ENCODE peak calls at places on chromosomes 5 and 9, in ten cellular contexts. R is H9, P is mammary epithelial cell, A is tibial artery, J is sigmoid colon, K is right atrium auricular region, D is heart right ventricle, Y is heart left ventricle, W is IMR-90, T is hepatocyte. V is an unnamed sample. For H3K9me3 and H3K27me3, the result is how much of the 10 kb centered on the place peaks cover.

GRCh38 chr5:98772415-98773213 is 849 bp upstream of the RGMB start:
- DNase-seq in Y (peak), D (peak), T (peak), R (peak), K (peak), P (peak), J (peak), A (peak), W (no peak), V (peak)

GRCh38 chr5:17203329-17204132 is 13.9 kb upstream of the BASP1 start:
- DNase-seq in J (peak), P (peak), R (peak), D (no peak), A (no peak), K (peak), W (peak), T (peak), Y (no peak), V (no peak)

GRCh38 chr5:168879929-168880328 is 300.8 kb upstream of the PANK3 start:
- DNase-seq in T (peak), K (no peak), Y (peak), A (no peak), D (no peak), W (no peak), J (no peak), P (no peak), R (no peak), V (no peak)

GRCh38 chr5:133499896-133500295 is 112.4 kb downstream of the FSTL4 start:
- DNase-seq in K (peak), D (no peak), R (no peak), Y (no peak), T (peak), A (no peak), P (no peak), W (no peak), J (no peak), V (no peak)

GRCh38 chr9:22102347-22103053 is 93.4 kb upstream of the CDKN2B start:
- DNase-seq in D (no peak), T (no peak), J (no peak), W (no peak), P (no peak), R (no peak), A (no peak), Y (no peak), K (no peak), V (no peak)

GRCh38 chr5:138149530-138149929 is 10.3 kb upstream of the NME5 start:
- DNase-seq in T (no peak), J (no peak), W (peak), P (no peak), A (no peak), Y (no peak), K (no peak), R (peak), D (no peak), V (no peak)

GRCh38 chr5:171207256-171207866 is 101.7 kb upstream of the TLX3 start:
- DNase-seq in K (no peak), R (no peak), J (no peak), Y (no peak), A (no peak), W (peak), T (peak), P (peak), D (no peak), V (no peak)

GRCh38 chr5:136242611-136243010 is 49.6 kb upstream of the SMIM32 start:
- DNase-seq in K (no peak), W (no peak), P (no peak), D (no peak), R (no peak), A (no peak), T (no peak), Y (no peak), J (no peak), V (no peak)

GRCh38 chr5:14286574-14287399 is 143.6 kb downstream of the TRIO start:
- DNase-seq in A (no peak), W (no peak), J (no peak), Y (no peak), K (no peak), D (no peak), R (no peak), T (no peak), P (no peak), V (no peak)

GRCh38 chr9:126125177-126125576 is 201.5 kb upstream of the MVB12B start:
- DNase-seq in K (peak), T (peak), W (no peak), D (no peak), J (no peak), P (no peak), R (no peak), Y (no peak), A (no peak), V (no peak)

GRCh38 chr9:3271581-3271980 is 254.2 kb downstream of the RFX3 start:
- DNase-seq in W (no peak), K (no peak), P (no peak), A (no peak), T (no peak), Y (no peak), R (peak), D (no peak), J (no peak), V (no peak)

GRCh38 chr5:139647406-139648204 is 544 bp upstream of the CXXC5 start:
- DNase-seq in Y (no peak), A (peak), R (no peak), K (no peak), J (peak), W (no peak), T (no peak), D (no peak), P (no peak), V (peak)

GRCh38 chr9:136648746-136649145 is 14.0 kb upstream of the EGFL7 start:
- DNase-seq in Y (peak), T (no peak), K (peak), P (no peak), J (no peak), W (no peak), D (peak), A (peak), R (no peak), V (peak)

GRCh38 chr9:130927338-130927737 is 11.7 kb downstream of the FIBCD1 start:
- DNase-seq in W (peak), Y (no peak), T (no peak), P (no peak), J (no peak), R (no peak), D (no peak), K (no peak), A (no peak), V (no peak)

GRCh38 chr9:86406366-86406765 is 52.2 kb upstream of the TUT7 start:
- DNase-seq in W (peak), R (no peak), T (peak), D (no peak), Y (no peak), K (no peak), A (no peak), P (peak), J (no peak), V (no peak)

GRCh38 chr5:7908317-7908716 is 39.4 kb downstream of the MTRR start:
- DNase-seq in J (no peak), Y (no peak), A (no peak), P (no peak), D (no peak), T (no peak), R (no peak), W (no peak), K (no peak), V (no peak)

GRCh38 chr9:85142461-85143401 is 473.2 kb downstream of the NTRK2 start:
- DNase-seq in T (peak), P (peak), D (peak), J (no peak), K (no peak), A (peak), W (no peak), R (no peak), Y (peak), V (no peak)

GRCh38 chr5:138595396-138595795 is 20.2 kb upstream of the HSPA9 start:
- DNase-seq in T (no peak), W (no peak), A (peak), Y (no peak), J (no peak), P (no peak), R (no peak), K (no peak), D (no peak), V (no peak)

GRCh38 chr9:91496351-91496750 is 72.7 kb upstream of the NFIL3 start:
- DNase-seq in Y (no peak), D (no peak), P (no peak), T (no peak), R (no peak), W (no peak), K (no peak), J (no peak), A (no peak), V (no peak)
- H3K9me3 ChIP-seq in Y (under half), D (under half), P (under half), T (under half), R (under half), W (under half), K (under half), J (under half), A (under half), V (under half)

DNA sequence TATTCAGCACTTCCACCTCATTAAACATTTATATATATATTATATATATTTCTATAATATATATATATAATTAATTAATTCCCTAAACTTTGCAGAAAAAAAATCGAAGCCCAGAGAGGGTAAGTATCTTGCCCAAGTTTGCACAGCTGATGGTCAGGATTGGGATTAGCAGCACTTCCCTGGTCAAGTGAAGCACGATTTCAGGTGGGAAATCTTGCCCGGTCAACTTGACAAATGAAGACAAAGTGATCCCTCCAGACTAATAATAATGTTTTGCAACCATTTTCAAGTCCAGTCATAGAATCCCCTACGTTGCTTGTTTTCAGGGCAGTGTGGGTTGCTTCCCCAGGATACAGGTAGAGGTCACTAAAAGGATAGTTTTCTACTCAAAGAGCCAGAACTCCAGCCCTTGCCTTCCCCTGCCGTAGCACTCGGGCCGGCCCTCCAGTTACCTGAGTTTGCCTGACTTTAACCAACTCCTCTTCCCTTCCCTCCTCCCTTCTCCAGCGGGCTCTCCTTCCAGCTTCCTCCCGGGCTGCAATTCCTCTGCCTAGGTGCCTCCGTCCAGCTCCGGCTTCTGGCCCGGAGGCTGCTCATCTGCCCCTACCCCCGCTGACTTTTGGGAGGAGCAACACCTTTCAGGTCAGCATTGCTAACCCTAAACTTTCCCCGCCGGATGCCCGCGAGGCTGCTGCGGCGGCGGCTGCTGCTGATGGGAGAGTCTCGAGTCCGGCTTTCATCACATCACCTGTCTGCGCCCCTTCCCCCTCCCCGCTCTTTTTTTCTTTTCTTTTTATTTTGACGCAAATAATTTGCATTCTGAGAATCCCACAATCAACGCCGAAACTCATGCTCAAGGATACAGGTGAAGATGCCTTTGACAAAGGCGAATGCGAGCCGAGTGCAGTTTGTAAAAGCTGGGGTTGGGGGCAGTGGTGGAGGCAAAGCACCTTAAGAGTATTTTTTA is 928 bp downstream of the PRLR start:
- DNase-seq in K (no peak), J (no peak), T (peak), A (no peak), D (no peak), W (no peak), Y (no peak), P (peak), R (peak), V (peak)
- H3K27me3 ChIP-seq in K (under half), J (under half), T (under half), A (under half), D (under half), W (half or more), Y (under half), P (under half), R (under half), V (under half)

DNA sequence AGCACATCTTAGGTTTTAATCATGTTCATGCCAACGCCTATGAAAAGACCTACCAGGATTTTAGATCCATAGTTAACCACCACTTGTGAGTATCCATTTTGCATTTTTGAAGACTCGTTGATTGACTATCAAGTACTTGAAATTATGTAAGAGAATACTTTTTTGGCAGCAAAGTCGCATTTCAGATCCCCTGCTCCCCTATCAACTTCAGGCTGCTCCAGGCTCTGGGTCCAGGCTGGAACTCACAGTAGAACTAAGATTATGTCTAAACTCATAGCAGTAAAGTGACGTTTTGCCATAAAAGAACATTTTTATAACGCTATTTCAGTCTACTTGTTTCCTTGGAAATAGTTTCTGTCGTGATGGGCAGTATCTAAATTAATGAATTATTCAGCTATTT is 267.7 kb downstream of the FANCC start:
- DNase-seq in J (no peak), K (no peak), R (no peak), T (no peak), W (no peak), P (no peak), D (no peak), Y (no peak), A (no peak), V (no peak)
- TF ChIP-seq CTCF in J (no peak), K (no peak), R (no peak), T (no peak), W (no peak), P (no peak), D (no peak), Y (no peak), A (no peak), V (no peak)

GRCh38 chr5:114940709-114941108 is 229.0 kb downstream of the TRIM36 start:
- DNase-seq in Y (no peak), D (no peak), A (no peak), K (no peak), R (no peak), T (no peak), W (no peak), P (no peak), J (no peak), V (no peak)
- H3K9me3 ChIP-seq in Y (under half), D (under half), A (under half), K (under half), R (under half), T (under half), W (under half), P (under half), J (under half), V (under half)

DNA sequence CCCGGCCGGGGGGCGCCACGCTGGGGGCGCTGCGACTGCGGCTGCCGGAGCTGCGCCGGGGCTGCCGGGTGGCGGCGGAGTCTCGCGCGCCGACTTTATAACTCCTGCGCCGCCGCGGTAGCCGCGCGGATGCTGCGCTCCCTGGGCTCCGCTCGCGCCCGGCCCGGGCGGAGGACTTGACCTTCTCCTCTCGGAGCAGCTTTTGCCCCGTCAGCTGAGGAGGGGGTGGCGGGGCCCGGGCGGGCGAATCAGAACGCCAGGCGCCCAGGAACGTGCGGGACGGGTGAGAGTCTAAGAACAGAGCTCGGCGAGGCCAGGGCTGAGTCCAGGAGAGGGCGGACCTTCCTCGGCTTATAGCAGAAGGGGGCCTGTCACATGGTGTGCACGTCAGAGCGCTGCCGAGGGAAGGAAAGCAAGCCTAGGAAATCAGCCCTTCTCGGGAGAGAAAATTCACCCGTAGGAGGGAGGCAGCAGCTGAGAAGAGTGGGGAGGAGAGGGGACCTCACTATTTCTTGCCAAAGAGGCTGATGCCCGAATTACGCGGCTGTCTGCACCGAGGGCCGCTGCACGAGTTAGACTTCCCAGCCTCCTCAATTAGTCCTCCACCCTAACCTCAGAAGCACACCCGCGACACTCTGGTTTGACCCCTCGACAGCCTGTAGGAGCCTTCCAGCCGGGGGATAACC is at the start of gene FOXD1:
- DNase-seq in T (peak), P (peak), W (peak), D (peak), R (peak), K (no peak), A (peak), Y (peak), J (peak), V (peak)
- H3K27me3 ChIP-seq in T (half or more), P (under half), W (under half), D (half or more), R (half or more), K (half or more), A (under half), Y (half or more), J (half or more), V (under half)

GRCh38 chr9:83219924-83220438 is 157.0 kb upstream of the RASEF start:
- DNase-seq in T (peak), D (no peak), J (no peak), P (peak), R (no peak), A (no peak), Y (no peak), W (no peak), K (no peak), V (no peak)

GRCh38 chr9:83218411-83219090 is 155.6 kb upstream of the RASEF start:
- DNase-seq in R (no peak), A (no peak), W (no peak), Y (no peak), T (no peak), D (no peak), K (no peak), P (no peak), J (no peak), V (no peak)

GRCh38 chr9:83220737-83221136 is 157.8 kb upstream of the RASEF start:
- DNase-seq in T (peak), J (no peak), K (no peak), A (no peak), D (no peak), W (peak), P (peak), Y (no peak), R (no peak), V (no peak)

GRCh38 chr9:83219154-83219923 is 156.4 kb upstream of the RASEF start:
- DNase-seq in D (peak), W (peak), A (no peak), R (peak), P (peak), T (peak), K (peak), Y (peak), J (peak), V (peak)
- TF ChIP-seq CTCF in D (peak), W (peak), A (peak), R (peak), P (peak), T (peak), K (no peak), Y (peak), J (no peak), V (no peak)

V was measured in upper lobe of left lung.